ENCODE peak calls at places on chromosomes 13 and 19, in four cellular contexts. One of them, this sample, is unnamed.

GRCh38 chr13:113009743-113010509 is 40.9 kb downstream of the MCF2L start:
- DNase-seq in endothelial cell of umbilical vein: no peak
- DNase-seq in IMR-90: no peak
- DNase-seq in K562: no peak
- DNase-seq in this sample: no peak

GRCh38 chr13:27339299-27339698 is 68.7 kb downstream of the RASL11A start:
- DNase-seq in endothelial cell of umbilical vein: peak; percentile 58
- DNase-seq in IMR-90: peak; percentile 42
- DNase-seq in K562: peak; percentile 61
- DNase-seq in this sample: no peak

GRCh38 chr13:114097504-114097892 is 34.9 kb downstream of the RASA3 start:
- DNase-seq in endothelial cell of umbilical vein: no peak
- DNase-seq in IMR-90: no peak
- DNase-seq in K562: no peak
- DNase-seq in this sample: no peak

GRCh38 chr13:39452412-39452811 is 150.6 kb downstream of the LHFPL6 start:
- DNase-seq in endothelial cell of umbilical vein: no peak
- DNase-seq in IMR-90: no peak
- DNase-seq in K562: no peak
- DNase-seq in this sample: no peak

GRCh38 chr19:29680447-29680846 is 15.2 kb downstream of the PLEKHF1 start:
- DNase-seq in endothelial cell of umbilical vein: no peak
- DNase-seq in IMR-90: no peak
- DNase-seq in K562: no peak
- DNase-seq in this sample: no peak

GRCh38 chr19:57161985-57162544 is 5.2 kb downstream of the DUXA start:
- DNase-seq in endothelial cell of umbilical vein: no peak
- DNase-seq in IMR-90: no peak
- DNase-seq in K562: no peak
- DNase-seq in this sample: no peak

GRCh38 chr13:35699181-35699580 is 222.7 kb upstream of the MAB21L1 start:
- DNase-seq in endothelial cell of umbilical vein: no peak
- DNase-seq in IMR-90: peak; percentile 72
- DNase-seq in K562: no peak
- DNase-seq in this sample: no peak

GRCh38 chr13:110312669-110313031 is 5.6 kb downstream of the COL4A2 start:
- DNase-seq in endothelial cell of umbilical vein: no peak
- DNase-seq in IMR-90: peak; percentile 93
- DNase-seq in K562: no peak
- DNase-seq in this sample: peak; percentile 65

GRCh38 chr13:75135325-75135825 is 346.6 kb downstream of the TBC1D4 start:
- DNase-seq in endothelial cell of umbilical vein: peak; percentile 78
- DNase-seq in IMR-90: peak; percentile 93
- DNase-seq in K562: no peak
- DNase-seq in this sample: peak; percentile 41

GRCh38 chr19:21022996-21023395 is 2.5 kb downstream of the ZNF430 start:
- DNase-seq in endothelial cell of umbilical vein: no peak
- DNase-seq in IMR-90: peak; percentile 66
- DNase-seq in K562: peak; percentile 56
- DNase-seq in this sample: no peak

GRCh38 chr13:44404261-44405139 is 30.9 kb downstream of the SERP2 start:
- DNase-seq in endothelial cell of umbilical vein: no peak
- DNase-seq in IMR-90: no peak
- DNase-seq in K562: no peak
- DNase-seq in this sample: no peak

GRCh38 chr19:41552558-41552957 is 23.4 kb upstream of the CEACAM21 start:
- DNase-seq in endothelial cell of umbilical vein: no peak
- DNase-seq in IMR-90: no peak
- DNase-seq in K562: no peak
- DNase-seq in this sample: no peak

GRCh38 chr19:17333611-17334413 is 843 bp downstream of the ANO8 start:
- DNase-seq in endothelial cell of umbilical vein: no peak
- DNase-seq in IMR-90: peak; percentile 80
- DNase-seq in K562: peak; percentile 95
- DNase-seq in this sample: no peak

GRCh38 chr13:48424212-48424611 is 11.3 kb upstream of the LPAR6 start:
- DNase-seq in endothelial cell of umbilical vein: no peak
- DNase-seq in IMR-90: no peak
- DNase-seq in K562: no peak
- DNase-seq in this sample: no peak

GRCh38 chr13:52984881-52985363 is 43.7 kb upstream of the OLFM4 start:
- DNase-seq in endothelial cell of umbilical vein: no peak
- DNase-seq in IMR-90: no peak
- DNase-seq in K562: no peak
- DNase-seq in this sample: no peak

GRCh38 chr13:71828564-71828963 is 38.4 kb downstream of the DACH1 start:
- DNase-seq in endothelial cell of umbilical vein: no peak
- DNase-seq in IMR-90: no peak
- DNase-seq in K562: no peak
- DNase-seq in this sample: no peak

GRCh38 chr13:106385669-106386068 is 149.8 kb downstream of the EFNB2 start:
- DNase-seq in endothelial cell of umbilical vein: no peak
- DNase-seq in IMR-90: no peak
- DNase-seq in K562: no peak
- DNase-seq in this sample: no peak

GRCh38 chr13:106851251-106851650 is 283.3 kb upstream of the ARGLU1 start:
- DNase-seq in endothelial cell of umbilical vein: no peak
- DNase-seq in IMR-90: peak; percentile 18
- DNase-seq in K562: peak; percentile 3
- DNase-seq in this sample: no peak

GRCh38 chr13:110319774-110320509 is 12.9 kb downstream of the COL4A2 start:
- DNase-seq in endothelial cell of umbilical vein: peak; percentile 87
- DNase-seq in IMR-90: peak; percentile 86
- DNase-seq in K562: no peak
- DNase-seq in this sample: no peak

GRCh38 chr13:96898855-96899254 is 95.4 kb downstream of the OXGR1 start:
- DNase-seq in endothelial cell of umbilical vein: no peak
- DNase-seq in IMR-90: no peak
- DNase-seq in K562: no peak
- DNase-seq in this sample: no peak

GRCh38 chr13:90918551-90918950 is 428.9 kb upstream of the MIR17HG start:
- DNase-seq in endothelial cell of umbilical vein: no peak
- DNase-seq in IMR-90: peak; percentile 12
- DNase-seq in K562: no peak
- DNase-seq in this sample: no peak

GRCh38 chr13:22828081-22828480 is 352.7 kb upstream of the SGCG start:
- DNase-seq in endothelial cell of umbilical vein: no peak
- DNase-seq in IMR-90: peak; percentile 2
- DNase-seq in K562: peak; percentile 13
- DNase-seq in this sample: no peak

GRCh38 chr13:102707465-102707864 is 12.6 kb upstream of the METTL21C start:
- DNase-seq in endothelial cell of umbilical vein: peak; percentile 93
- DNase-seq in IMR-90: peak; percentile 94
- DNase-seq in K562: no peak
- DNase-seq in this sample: peak; percentile 90

GRCh38 chr19:54952591-54953344 is 5.4 kb upstream of the NLRP7 start:
- DNase-seq in endothelial cell of umbilical vein: peak; percentile 6
- DNase-seq in IMR-90: no peak
- DNase-seq in K562: peak; percentile 42
- DNase-seq in this sample: no peak

GRCh38 chr19:51121257-51121656 is 3.4 kb upstream of the SIGLEC9 start:
- DNase-seq in endothelial cell of umbilical vein: no peak
- DNase-seq in IMR-90: no peak
- DNase-seq in K562: no peak
- DNase-seq in this sample: no peak

GRCh38 chr13:39530996-39531395 is 72.0 kb downstream of the LHFPL6 start:
- DNase-seq in endothelial cell of umbilical vein: no peak
- DNase-seq in IMR-90: peak; percentile 14
- DNase-seq in K562: no peak
- DNase-seq in this sample: no peak

GRCh38 chr19:3270908-3271307 is 46.4 kb downstream of the CELF5 start:
- DNase-seq in endothelial cell of umbilical vein: no peak
- DNase-seq in IMR-90: peak; percentile 45
- DNase-seq in K562: peak; percentile 84
- DNase-seq in this sample: no peak

GRCh38 chr13:112105884-112106283 is 38.9 kb downstream of the SOX1 start:
- DNase-seq in endothelial cell of umbilical vein: no peak
- DNase-seq in IMR-90: no peak
- DNase-seq in K562: no peak
- DNase-seq in this sample: no peak

GRCh38 chr13:86757236-86757978 is 913.8 kb upstream of the SLITRK5 start:
- DNase-seq in endothelial cell of umbilical vein: no peak
- DNase-seq in IMR-90: no peak
- DNase-seq in K562: no peak
- DNase-seq in this sample: no peak

GRCh38 chr19:21765151-21765550 is 2.2 kb downstream of the ZNF100 start:
- DNase-seq in endothelial cell of umbilical vein: no peak
- DNase-seq in IMR-90: no peak
- DNase-seq in K562: peak; percentile 32
- DNase-seq in this sample: no peak

GRCh38 chr13:37446503-37446902 is 152.1 kb downstream of the POSTN start:
- DNase-seq in endothelial cell of umbilical vein: no peak
- DNase-seq in IMR-90: peak; percentile 93
- DNase-seq in K562: no peak
- DNase-seq in this sample: peak; percentile 49

GRCh38 chr19:52200044-52200443 is 10.2 kb downstream of the PPP2R1A start:
- DNase-seq in endothelial cell of umbilical vein: peak; percentile 31
- DNase-seq in IMR-90: peak; percentile 78
- DNase-seq in K562: no peak
- DNase-seq in this sample: no peak

GRCh38 chr19:23560051-23560450 is 127.0 kb downstream of the ZNF675 start:
- DNase-seq in endothelial cell of umbilical vein: no peak
- DNase-seq in IMR-90: no peak
- DNase-seq in K562: no peak
- DNase-seq in this sample: no peak

GRCh38 chr19:6425732-6426686 is 1.4 kb upstream of the KHSRP start:
- DNase-seq in endothelial cell of umbilical vein: no peak
- DNase-seq in IMR-90: no peak
- DNase-seq in K562: peak; percentile 46
- DNase-seq in this sample: no peak

GRCh38 chr19:4338441-4339350 is at the start of gene STAP2:
- DNase-seq in endothelial cell of umbilical vein: peak; percentile 36
- DNase-seq in IMR-90: no peak
- DNase-seq in K562: peak; percentile 40
- DNase-seq in this sample: no peak

GRCh38 chr19:28465317-28466086 is 747.4 kb downstream of the UQCRFS1 start:
- DNase-seq in endothelial cell of umbilical vein: no peak
- DNase-seq in IMR-90: no peak
- DNase-seq in K562: no peak
- DNase-seq in this sample: no peak

DNA sequence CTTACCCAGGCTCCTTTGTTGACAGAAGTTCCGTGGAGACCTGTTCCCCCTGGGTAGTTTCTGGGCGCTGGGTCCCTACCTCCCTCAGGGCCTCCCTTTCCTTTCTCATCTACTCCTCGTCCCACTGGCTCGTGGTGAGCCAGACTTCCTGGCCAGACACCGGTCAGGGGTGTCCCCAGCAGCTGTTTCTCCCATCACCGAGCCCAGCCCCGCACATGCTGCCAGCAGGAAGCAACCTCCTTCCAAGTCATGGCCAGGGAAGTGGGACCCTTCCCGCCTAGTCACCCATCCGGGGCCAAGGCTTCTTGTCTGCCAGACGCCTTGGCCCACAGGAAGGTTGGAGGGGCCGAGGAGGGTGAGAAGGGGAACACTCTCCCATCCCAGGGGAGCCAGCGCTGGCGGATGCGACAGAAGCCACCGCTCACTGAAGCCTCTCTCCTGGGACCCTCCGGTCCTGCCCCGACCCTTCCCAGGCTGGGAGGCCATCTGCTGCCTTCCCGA is 5.7 kb downstream of the PAK4 start:
- DNase-seq in endothelial cell of umbilical vein: peak; percentile 66
- DNase-seq in IMR-90: peak; percentile 35
- DNase-seq in K562: no peak
- DNase-seq in this sample: no peak
- H3K4me1 ChIP-seq in endothelial cell of umbilical vein: peaks cover 37% of the 10 kb centered on the region
- H3K4me1 ChIP-seq in IMR-90: peaks cover 10% of the 10 kb centered on the region
- H3K4me1 ChIP-seq in K562: peaks cover 59% of the 10 kb centered on the region
- H3K4me1 ChIP-seq in this sample: peaks cover 21% of the 10 kb centered on the region

GRCh38 chr13:33789067-33789606 is 28.8 kb upstream of the RFC3 start:
- DNase-seq in endothelial cell of umbilical vein: no peak
- DNase-seq in IMR-90: no peak
- DNase-seq in K562: no peak
- DNase-seq in this sample: no peak

GRCh38 chr13:33785384-33785783 is 32.6 kb upstream of the RFC3 start:
- DNase-seq in endothelial cell of umbilical vein: no peak
- DNase-seq in IMR-90: no peak
- DNase-seq in K562: peak; percentile 14
- DNase-seq in this sample: no peak

GRCh38 chr13:33784738-33785137 is 33.2 kb upstream of the RFC3 start:
- DNase-seq in endothelial cell of umbilical vein: no peak
- DNase-seq in IMR-90: no peak
- DNase-seq in K562: no peak
- DNase-seq in this sample: no peak

GRCh38 chr13:33789757-33790156 is 28.2 kb upstream of the RFC3 start:
- DNase-seq in endothelial cell of umbilical vein: no peak
- DNase-seq in IMR-90: no peak
- DNase-seq in K562: no peak
- DNase-seq in this sample: no peak

GRCh38 chr13:33787051-33787591 is 30.8 kb upstream of the RFC3 start:
- DNase-seq in endothelial cell of umbilical vein: no peak
- DNase-seq in IMR-90: no peak
- DNase-seq in K562: no peak
- DNase-seq in this sample: no peak
- H3K4me3 ChIP-seq in endothelial cell of umbilical vein: no peak overlapping the region
- H3K4me3 ChIP-seq in IMR-90: peak overlapping the region; percentile 39
- H3K4me3 ChIP-seq in K562: peak overlapping the region; percentile 19
- H3K4me3 ChIP-seq in this sample: peak overlapping the region; percentile 51

GRCh38 chr13:70333752-70334151 is 225.5 kb upstream of the KLHL1 start:
- DNase-seq in endothelial cell of umbilical vein: no peak
- DNase-seq in IMR-90: no peak
- DNase-seq in K562: no peak
- DNase-seq in this sample: no peak
- H3K9me1 ChIP-seq in endothelial cell of umbilical vein: no peaks in the 10 kb centered on the region
- H3K9me1 ChIP-seq in IMR-90: no peaks in the 10 kb centered on the region
- H3K9me1 ChIP-seq in K562: no peaks in the 10 kb centered on the region
- H3K9me1 ChIP-seq in this sample: no peaks in the 10 kb centered on the region

GRCh38 chr19:2058570-2059421 is 7.8 kb upstream of the MKNK2 start:
- DNase-seq in endothelial cell of umbilical vein: no peak
- DNase-seq in IMR-90: no peak
- DNase-seq in K562: no peak
- DNase-seq in this sample: no peak
- H3K4me1 ChIP-seq in endothelial cell of umbilical vein: peaks cover 28% of the 10 kb centered on the region
- H3K4me1 ChIP-seq in IMR-90: peaks cover 32% of the 10 kb centered on the region
- H3K4me1 ChIP-seq in K562: peaks cover 88% of the 10 kb centered on the region
- H3K4me1 ChIP-seq in this sample: peaks cover 54% of the 10 kb centered on the region

GRCh38 chr13:98563071-98563470 is 13.8 kb downstream of the STK24 start:
- DNase-seq in endothelial cell of umbilical vein: no peak
- DNase-seq in IMR-90: no peak
- DNase-seq in K562: no peak
- DNase-seq in this sample: no peak
- H3K4me3 ChIP-seq in endothelial cell of umbilical vein: no peak overlapping the region
- H3K4me3 ChIP-seq in IMR-90: peak overlapping the region; percentile 39
- H3K4me3 ChIP-seq in K562: no peak overlapping the region
- H3K4me3 ChIP-seq in this sample: no peak overlapping the region

This sample was measured in keratinocyte.